ENCODE peak calls at places on chromosomes 7 and 10, in eight cellular contexts. C is Panc1, F is transverse colon, M is H1, G is endothelial cell of umbilical vein, Q is esophagus muscularis mucosa, O is stomach, H is GM23338. E is an unnamed sample. For H3K4me1, the result is how much of the 10 kb centered on the place peaks cover.

GRCh38 chr10:105594301-105594700 is 953.2 kb downstream of the SORCS3 start:
- DNase-seq in M (no peak), Q (no peak), C (no peak), H (no peak), F (no peak), G (no peak), O (no peak), E (no peak)

GRCh38 chr7:110677405-110677804 is 413.5 kb upstream of the LRRN3 start:
- DNase-seq in M (no peak), C (no peak), G (no peak), H (no peak), Q (no peak), O (no peak), F (no peak), E (no peak)

GRCh38 chr10:3118621-3119020 is 51.3 kb downstream of the PFKP start:
- DNase-seq in O (no peak), H (no peak), F (peak), Q (no peak), G (no peak), C (no peak), M (no peak), E (no peak)

GRCh38 chr7:35487841-35488240 is 207.1 kb downstream of the HERPUD2 start:
- DNase-seq in M (no peak), G (no peak), Q (peak), F (no peak), H (no peak), O (no peak), C (no peak), E (no peak)

GRCh38 chr10:118840776-118841468 is 86.2 kb upstream of the CACUL1 start:
- DNase-seq in G (no peak), H (no peak), C (no peak), M (no peak), Q (no peak), F (no peak), O (no peak), E (no peak)

GRCh38 chr10:16732376-16732775 is 84.8 kb downstream of the RSU1 start:
- DNase-seq in H (no peak), Q (no peak), F (no peak), O (no peak), M (no peak), G (no peak), C (no peak), E (no peak)

GRCh38 chr10:99698504-99699080 is 33.3 kb downstream of the COX15 start:
- DNase-seq in G (peak), O (no peak), F (no peak), Q (no peak), C (no peak), H (no peak), M (no peak), E (no peak)

GRCh38 chr10:113539789-113540188 is 13.1 kb upstream of the HABP2 start:
- DNase-seq in G (no peak), H (no peak), F (no peak), O (no peak), C (no peak), Q (no peak), M (no peak), E (no peak)

GRCh38 chr10:5692476-5693358 is 8.1 kb downstream of the TASOR2 start:
- DNase-seq in H (peak), M (peak), Q (no peak), O (peak), C (no peak), G (no peak), F (peak), E (peak)

GRCh38 chr7:106420741-106421140 is 136.0 kb upstream of the NAMPT start:
- DNase-seq in O (no peak), Q (no peak), F (no peak), M (no peak), C (no peak), G (no peak), H (no peak), E (no peak)

GRCh38 chr7:71752171-71752935 is 620.4 kb downstream of the GALNT17 start:
- DNase-seq in G (no peak), M (peak), Q (peak), F (peak), O (peak), H (peak), C (no peak), E (no peak)

GRCh38 chr10:33483124-33483794 is 148.8 kb upstream of the NRP1 start:
- DNase-seq in G (no peak), O (no peak), Q (no peak), C (no peak), M (no peak), H (peak), F (no peak), E (no peak)

GRCh38 chr7:148804343-148805234 is 79.5 kb downstream of the EZH2 start:
- DNase-seq in F (no peak), O (no peak), C (no peak), Q (no peak), M (no peak), G (no peak), H (no peak), E (no peak)

DNA sequence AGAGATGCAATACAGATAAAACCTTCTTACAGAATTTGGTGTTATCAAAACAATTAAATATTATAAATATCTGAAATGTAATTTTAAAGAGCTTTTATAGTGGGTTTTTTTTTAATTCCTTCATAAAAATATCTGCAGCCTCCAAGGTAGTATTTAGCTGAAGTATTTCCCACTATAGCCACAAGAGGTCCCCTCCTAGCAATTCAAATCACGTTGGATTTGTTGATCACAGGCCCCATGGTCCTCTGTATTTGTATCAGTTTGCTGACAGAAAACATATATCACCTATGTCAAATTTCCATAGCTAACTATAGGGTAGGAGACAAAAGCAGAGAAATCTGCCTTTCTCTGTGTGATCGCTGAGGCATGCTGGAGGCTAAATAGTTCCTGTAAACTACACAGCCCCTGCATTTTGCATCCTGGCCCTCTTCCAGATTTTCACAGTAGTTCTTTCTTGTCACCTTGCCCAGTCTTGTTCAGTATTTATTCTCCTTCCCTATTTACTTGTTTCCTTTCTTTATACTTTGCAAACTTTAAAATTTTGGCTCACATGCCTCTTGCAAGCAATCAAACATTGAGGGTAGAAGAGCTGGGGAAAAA is 1.8 kb upstream of the CTNNA3 start:
- DNase-seq in M (no peak), C (peak), G (peak), H (peak), Q (no peak), F (no peak), O (no peak), E (no peak)
- TF ChIP-seq POLR2AphosphoS5 in M (no peak), C (no peak), G (no peak), H (no peak), Q (no peak), F (no peak), O (no peak), E (no peak)

DNA sequence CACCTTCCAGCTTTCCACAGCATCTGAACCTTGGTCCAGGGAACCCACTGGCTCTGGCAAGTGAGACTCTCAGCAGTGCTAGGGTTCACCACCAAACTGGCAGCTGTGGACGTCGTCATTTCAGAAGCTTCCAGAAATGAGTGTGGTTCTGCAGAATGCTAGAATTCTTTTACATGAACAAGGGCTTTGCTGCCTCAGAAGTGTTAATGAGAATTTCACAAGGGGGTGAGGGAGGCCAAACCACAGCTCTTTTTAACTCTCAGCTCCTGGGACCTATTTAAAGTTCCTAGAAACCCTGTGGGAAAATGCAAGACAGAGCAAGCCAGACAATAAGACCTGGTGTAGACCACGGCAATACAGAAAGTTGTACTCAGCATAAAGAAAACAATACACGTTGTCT is 129.3 kb upstream of the BET1 start:
- DNase-seq in H (no peak), Q (no peak), O (no peak), M (no peak), F (no peak), C (no peak), G (no peak), E (no peak)
- H3K4me1 ChIP-seq in H (under half), Q (under half), O (under half), M (under half), F (under half), C (under half), G (under half), E (under half)

GRCh38 chr10:30489291-30489823 is 55.4 kb downstream of the MAP3K8 start:
- DNase-seq in M (no peak), H (no peak), Q (no peak), C (no peak), F (no peak), O (no peak), G (no peak), E (no peak)

GRCh38 chr10:30493609-30494530 is 59.9 kb downstream of the MAP3K8 start:
- DNase-seq in O (no peak), G (no peak), M (no peak), Q (no peak), H (no peak), C (no peak), F (peak), E (peak)

GRCh38 chr10:30491832-30492530 is 58.0 kb downstream of the MAP3K8 start:
- DNase-seq in C (no peak), G (no peak), M (no peak), H (no peak), O (no peak), Q (no peak), F (no peak), E (no peak)

GRCh38 chr10:30490289-30491000 is 56.5 kb downstream of the MAP3K8 start:
- DNase-seq in G (no peak), H (no peak), O (no peak), C (no peak), Q (no peak), F (no peak), M (no peak), E (no peak)

GRCh38 chr10:30491204-30491603 is 57.2 kb downstream of the MAP3K8 start:
- DNase-seq in H (no peak), Q (no peak), C (no peak), O (no peak), G (no peak), F (no peak), M (no peak), E (no peak)
- TF ChIP-seq POLR2AphosphoS5 in H (no peak), Q (no peak), C (no peak), O (no peak), G (no peak), F (no peak), M (no peak), E (no peak)

DNA sequence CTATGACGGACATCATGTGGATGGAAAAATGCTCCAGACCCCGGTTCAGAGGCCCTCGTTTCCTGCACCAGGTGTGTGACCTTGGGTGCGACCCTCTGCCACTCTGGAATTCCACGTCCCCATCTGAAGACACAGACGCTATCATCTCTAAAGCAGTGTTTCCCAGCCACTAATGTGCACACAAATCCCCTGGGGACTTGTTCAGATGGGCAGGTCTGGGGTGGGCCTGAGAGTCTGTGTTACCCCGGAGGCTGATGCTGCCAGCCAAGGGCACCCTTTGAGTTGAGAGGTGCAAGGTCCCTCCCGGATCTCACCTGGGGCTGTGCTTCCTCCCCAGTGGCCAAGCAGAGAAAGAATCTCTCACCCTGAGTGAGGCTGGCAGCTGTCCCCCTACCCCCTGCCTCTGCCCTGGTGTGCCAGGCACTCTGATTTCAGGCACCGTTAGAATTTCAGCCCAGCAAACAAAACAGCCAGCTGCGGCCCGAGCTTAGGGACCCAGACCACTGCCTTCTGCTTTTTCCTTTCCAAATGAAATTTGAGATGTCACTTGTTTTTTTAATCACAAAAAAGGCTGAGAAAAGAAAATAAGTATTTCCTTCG is 90.0 kb downstream of the SLIT1 start:
- DNase-seq in G (peak), O (no peak), F (no peak), Q (no peak), H (no peak), C (no peak), M (no peak), E (no peak)
- H3K4me1 ChIP-seq in G (under half), O (under half), F (under half), Q (under half), H (under half), C (under half), M (under half), E (under half)

E was measured in sigmoid colon.